ENCODE peak calls at places on chromosomes 3 and 15, in nine cellular contexts. One of them, this sample, is unnamed.

GRCh38 chr3:81581966-81582599 is 179.4 kb downstream of the GBE1 start:
- DNase-seq in heart left ventricle: no peak
- DNase-seq in HCT116: peak
- DNase-seq in H9: no peak
- DNase-seq in MCF 10A: peak
- DNase-seq in endothelial cell: peak
- DNase-seq in choroid plexus epithelial cell: peak
- DNase-seq in HFFc6: peak
- DNase-seq in kidney: no peak
- DNase-seq in this sample: no peak

GRCh38 chr15:23877502-23878412 is 190.7 kb upstream of the NDN start:
- DNase-seq in choroid plexus epithelial cell: no peak
- DNase-seq in HFFc6: no peak
- DNase-seq in HCT116: no peak
- DNase-seq in heart left ventricle: peak
- DNase-seq in MCF 10A: no peak
- DNase-seq in H9: peak
- DNase-seq in kidney: peak
- DNase-seq in endothelial cell: peak
- DNase-seq in this sample: no peak

GRCh38 chr3:36172699-36173098 is 207.6 kb upstream of the STAC start:
- DNase-seq in H9: no peak
- DNase-seq in HCT116: no peak
- DNase-seq in endothelial cell: no peak
- DNase-seq in heart left ventricle: no peak
- DNase-seq in kidney: no peak
- DNase-seq in MCF 10A: peak
- DNase-seq in choroid plexus epithelial cell: no peak
- DNase-seq in HFFc6: no peak
- DNase-seq in this sample: no peak

GRCh38 chr3:63896332-63897034 is 15.7 kb downstream of the SCAANT1 start:
- DNase-seq in endothelial cell: no peak
- DNase-seq in H9: no peak
- DNase-seq in choroid plexus epithelial cell: peak
- DNase-seq in heart left ventricle: no peak
- DNase-seq in HFFc6: no peak
- DNase-seq in MCF 10A: no peak
- DNase-seq in HCT116: no peak
- DNase-seq in kidney: no peak
- DNase-seq in this sample: no peak

GRCh38 chr3:123819949-123820348 is 64.2 kb downstream of the MYLK start:
- DNase-seq in choroid plexus epithelial cell: no peak
- DNase-seq in endothelial cell: no peak
- DNase-seq in HFFc6: no peak
- DNase-seq in heart left ventricle: no peak
- DNase-seq in HCT116: no peak
- DNase-seq in H9: no peak
- DNase-seq in MCF 10A: no peak
- DNase-seq in kidney: no peak
- DNase-seq in this sample: no peak

GRCh38 chr15:26355671-26356070 is 417.2 kb downstream of the GABRB3 start:
- DNase-seq in MCF 10A: no peak
- DNase-seq in HCT116: no peak
- DNase-seq in choroid plexus epithelial cell: no peak
- DNase-seq in heart left ventricle: no peak
- DNase-seq in H9: no peak
- DNase-seq in endothelial cell: no peak
- DNase-seq in kidney: no peak
- DNase-seq in HFFc6: no peak
- DNase-seq in this sample: no peak

GRCh38 chr15:89002281-89002761 is 85.9 kb upstream of the ABHD2 start:
- DNase-seq in MCF 10A: peak
- DNase-seq in H9: no peak
- DNase-seq in kidney: no peak
- DNase-seq in choroid plexus epithelial cell: peak
- DNase-seq in HCT116: no peak
- DNase-seq in endothelial cell: no peak
- DNase-seq in heart left ventricle: peak
- DNase-seq in HFFc6: peak
- DNase-seq in this sample: no peak

GRCh38 chr15:34691024-34691423 is 63.8 kb downstream of the GJD2 start:
- DNase-seq in choroid plexus epithelial cell: peak
- DNase-seq in kidney: no peak
- DNase-seq in HFFc6: no peak
- DNase-seq in HCT116: no peak
- DNase-seq in H9: no peak
- DNase-seq in MCF 10A: peak
- DNase-seq in heart left ventricle: no peak
- DNase-seq in endothelial cell: no peak
- DNase-seq in this sample: no peak

GRCh38 chr15:99015677-99016568 is 8.3 kb upstream of the PGPEP1L start:
- DNase-seq in H9: peak
- DNase-seq in choroid plexus epithelial cell: no peak
- DNase-seq in HFFc6: no peak
- DNase-seq in MCF 10A: no peak
- DNase-seq in endothelial cell: peak
- DNase-seq in kidney: peak
- DNase-seq in heart left ventricle: no peak
- DNase-seq in HCT116: no peak
- DNase-seq in this sample: no peak

GRCh38 chr3:171028025-171028778 is 1.7 kb upstream of the SLC2A2 start:
- DNase-seq in HCT116: no peak
- DNase-seq in kidney: peak
- DNase-seq in choroid plexus epithelial cell: peak
- DNase-seq in HFFc6: peak
- DNase-seq in MCF 10A: no peak
- DNase-seq in heart left ventricle: peak
- DNase-seq in H9: peak
- DNase-seq in endothelial cell: peak
- DNase-seq in this sample: no peak

GRCh38 chr3:189787622-189788021 is 156.4 kb downstream of the TP63 start:
- DNase-seq in choroid plexus epithelial cell: peak
- DNase-seq in endothelial cell: no peak
- DNase-seq in H9: no peak
- DNase-seq in heart left ventricle: no peak
- DNase-seq in kidney: no peak
- DNase-seq in HFFc6: no peak
- DNase-seq in HCT116: no peak
- DNase-seq in MCF 10A: peak
- DNase-seq in this sample: no peak

GRCh38 chr3:155335955-155336354 is 42.5 kb upstream of the STRIT1 start:
- DNase-seq in kidney: no peak
- DNase-seq in HCT116: no peak
- DNase-seq in H9: no peak
- DNase-seq in endothelial cell: no peak
- DNase-seq in MCF 10A: no peak
- DNase-seq in heart left ventricle: no peak
- DNase-seq in choroid plexus epithelial cell: no peak
- DNase-seq in HFFc6: no peak
- DNase-seq in this sample: peak

GRCh38 chr3:46186856-46187700 is 21.0 kb downstream of the CCR1 start:
- DNase-seq in endothelial cell: no peak
- DNase-seq in HCT116: no peak
- DNase-seq in MCF 10A: no peak
- DNase-seq in kidney: no peak
- DNase-seq in H9: no peak
- DNase-seq in choroid plexus epithelial cell: no peak
- DNase-seq in heart left ventricle: no peak
- DNase-seq in HFFc6: no peak
- DNase-seq in this sample: peak

GRCh38 chr3:133531981-133532380 is 41.5 kb upstream of the CDV3 start:
- DNase-seq in endothelial cell: no peak
- DNase-seq in HCT116: no peak
- DNase-seq in MCF 10A: peak
- DNase-seq in choroid plexus epithelial cell: peak
- DNase-seq in heart left ventricle: no peak
- DNase-seq in HFFc6: peak
- DNase-seq in kidney: no peak
- DNase-seq in H9: no peak
- DNase-seq in this sample: no peak

GRCh38 chr15:83475551-83475950 is 28.4 kb downstream of the SH3GL3 start:
- DNase-seq in heart left ventricle: no peak
- DNase-seq in choroid plexus epithelial cell: peak
- DNase-seq in kidney: no peak
- DNase-seq in HFFc6: peak
- DNase-seq in H9: no peak
- DNase-seq in endothelial cell: no peak
- DNase-seq in HCT116: no peak
- DNase-seq in MCF 10A: peak
- DNase-seq in this sample: no peak

GRCh38 chr3:37130984-37131975 is 43.1 kb downstream of the LRRFIP2 start:
- DNase-seq in H9: no peak
- DNase-seq in HFFc6: no peak
- DNase-seq in kidney: no peak
- DNase-seq in HCT116: no peak
- DNase-seq in endothelial cell: no peak
- DNase-seq in heart left ventricle: no peak
- DNase-seq in MCF 10A: no peak
- DNase-seq in choroid plexus epithelial cell: no peak
- DNase-seq in this sample: no peak

GRCh38 chr3:95521396-95521795 is 1293.0 kb upstream of the EPHA6 start:
- DNase-seq in HCT116: no peak
- DNase-seq in endothelial cell: no peak
- DNase-seq in heart left ventricle: no peak
- DNase-seq in choroid plexus epithelial cell: no peak
- DNase-seq in MCF 10A: no peak
- DNase-seq in H9: no peak
- DNase-seq in HFFc6: no peak
- DNase-seq in kidney: no peak
- DNase-seq in this sample: no peak
- TF ChIP-seq CTCF in HCT116: no peak
- TF ChIP-seq CTCF in endothelial cell: no peak
- TF ChIP-seq CTCF in heart left ventricle: no peak
- TF ChIP-seq CTCF in choroid plexus epithelial cell: no peak
- TF ChIP-seq CTCF in MCF 10A: no peak
- TF ChIP-seq CTCF in H9: no peak
- TF ChIP-seq CTCF in HFFc6: no peak
- TF ChIP-seq CTCF in kidney: no peak
- TF ChIP-seq CTCF in this sample: no peak

GRCh38 chr3:4284865-4285264 is 18.3 kb upstream of the SETMAR start:
- DNase-seq in HCT116: no peak
- DNase-seq in H9: no peak
- DNase-seq in HFFc6: no peak
- DNase-seq in endothelial cell: no peak
- DNase-seq in heart left ventricle: no peak
- DNase-seq in choroid plexus epithelial cell: peak
- DNase-seq in kidney: no peak
- DNase-seq in MCF 10A: no peak
- DNase-seq in this sample: no peak
- TF ChIP-seq CTCF in HCT116: no peak
- TF ChIP-seq CTCF in H9: no peak
- TF ChIP-seq CTCF in HFFc6: no peak
- TF ChIP-seq CTCF in endothelial cell: no peak
- TF ChIP-seq CTCF in heart left ventricle: no peak
- TF ChIP-seq CTCF in choroid plexus epithelial cell: no peak
- TF ChIP-seq CTCF in kidney: no peak
- TF ChIP-seq CTCF in MCF 10A: no peak
- TF ChIP-seq CTCF in this sample: no peak

DNA sequence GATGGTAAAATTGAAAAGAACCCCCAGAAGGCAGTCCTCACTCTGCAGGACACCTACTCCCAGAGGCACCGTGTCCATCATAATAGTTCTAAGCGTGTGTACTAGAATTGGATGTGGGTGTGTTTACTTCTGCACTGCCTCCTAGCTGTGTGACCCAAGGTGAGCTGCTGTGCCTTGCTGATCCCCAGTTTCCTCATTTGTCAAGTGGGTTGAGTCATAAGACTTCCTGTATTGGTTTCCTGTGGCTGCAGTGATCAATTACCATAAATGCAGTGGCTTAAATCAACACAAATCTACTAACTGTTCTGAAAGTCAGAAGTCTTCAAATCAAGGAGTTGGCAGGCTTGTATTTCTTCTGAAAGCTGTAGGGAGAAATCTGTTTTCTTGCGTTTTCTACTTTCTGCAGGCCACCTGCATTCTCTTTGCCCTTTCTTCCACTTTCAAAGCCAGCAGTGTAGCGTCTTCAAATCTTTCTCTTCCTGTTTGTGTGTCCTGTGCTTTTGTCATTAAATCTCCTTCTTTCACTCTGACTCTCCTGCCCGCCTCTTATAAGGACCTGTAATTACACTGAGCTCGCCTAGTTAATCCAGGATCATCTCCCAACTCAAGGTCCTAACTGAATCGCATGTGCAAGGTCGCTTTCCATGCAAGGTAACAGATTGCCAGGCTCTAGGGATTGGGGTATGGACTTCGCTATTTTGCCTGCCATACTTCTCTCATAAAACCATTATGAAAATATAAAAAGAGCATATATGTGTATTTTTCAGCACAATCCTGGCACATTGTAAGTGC is 59.0 kb downstream of the RORA start:
- DNase-seq in H9: no peak
- DNase-seq in kidney: no peak
- DNase-seq in HFFc6: no peak
- DNase-seq in endothelial cell: no peak
- DNase-seq in HCT116: no peak
- DNase-seq in heart left ventricle: no peak
- DNase-seq in choroid plexus epithelial cell: no peak
- DNase-seq in MCF 10A: no peak
- DNase-seq in this sample: peak
- TF ChIP-seq CTCF in H9: no peak
- TF ChIP-seq CTCF in kidney: no peak
- TF ChIP-seq CTCF in HFFc6: no peak
- TF ChIP-seq CTCF in endothelial cell: no peak
- TF ChIP-seq CTCF in HCT116: no peak
- TF ChIP-seq CTCF in heart left ventricle: no peak
- TF ChIP-seq CTCF in choroid plexus epithelial cell: no peak
- TF ChIP-seq CTCF in MCF 10A: no peak
- TF ChIP-seq CTCF in this sample: no peak

GRCh38 chr3:181985386-181985785 is 273.7 kb downstream of the SOX2 start:
- DNase-seq in HCT116: no peak
- DNase-seq in MCF 10A: no peak
- DNase-seq in endothelial cell: no peak
- DNase-seq in H9: no peak
- DNase-seq in heart left ventricle: no peak
- DNase-seq in HFFc6: no peak
- DNase-seq in kidney: no peak
- DNase-seq in choroid plexus epithelial cell: no peak
- DNase-seq in this sample: no peak
- TF ChIP-seq CTCF in HCT116: no peak
- TF ChIP-seq CTCF in MCF 10A: no peak
- TF ChIP-seq CTCF in endothelial cell: no peak
- TF ChIP-seq CTCF in H9: no peak
- TF ChIP-seq CTCF in heart left ventricle: no peak
- TF ChIP-seq CTCF in HFFc6: no peak
- TF ChIP-seq CTCF in kidney: no peak
- TF ChIP-seq CTCF in choroid plexus epithelial cell: no peak
- TF ChIP-seq CTCF in this sample: no peak

DNA sequence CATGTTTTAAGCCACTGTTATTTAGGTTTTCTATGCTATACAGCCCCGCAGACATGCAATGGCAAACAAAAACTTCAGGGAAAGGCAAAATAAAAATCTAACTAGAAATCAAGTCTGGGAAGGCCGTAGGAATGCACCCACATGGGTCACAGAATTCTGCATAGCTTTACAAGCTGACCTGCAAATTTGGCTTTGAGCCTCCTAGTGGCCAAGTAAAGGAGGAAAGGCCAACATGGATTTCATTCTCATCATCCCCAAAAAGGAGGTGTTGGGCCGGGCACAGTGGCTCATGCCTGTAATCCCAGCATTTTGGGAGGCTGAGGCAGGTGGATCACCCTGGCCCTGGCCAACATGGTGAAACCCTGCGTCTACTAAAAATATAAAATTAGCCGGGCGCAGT is 124.3 kb downstream of the FBLN2 start:
- DNase-seq in choroid plexus epithelial cell: peak
- DNase-seq in kidney: no peak
- DNase-seq in HFFc6: peak
- DNase-seq in MCF 10A: peak
- DNase-seq in H9: no peak
- DNase-seq in endothelial cell: no peak
- DNase-seq in heart left ventricle: no peak
- DNase-seq in HCT116: no peak
- DNase-seq in this sample: no peak
- TF ChIP-seq CTCF in choroid plexus epithelial cell: peak
- TF ChIP-seq CTCF in kidney: no peak
- TF ChIP-seq CTCF in HFFc6: peak
- TF ChIP-seq CTCF in MCF 10A: peak
- TF ChIP-seq CTCF in H9: peak
- TF ChIP-seq CTCF in endothelial cell: no peak
- TF ChIP-seq CTCF in heart left ventricle: no peak
- TF ChIP-seq CTCF in HCT116: peak
- TF ChIP-seq CTCF in this sample: peak

This sample was measured in GM12864.